ENCODE peak calls at places on chromosome 21, in eight cellular contexts. B, Z, M, U, T, E, W and A are unnamed samples.

GRCh38 chr21:31444061-31444460 is 100.0 kb upstream of the TIAM1 start:
- DNase-seq in B (no peak), Z (no peak), M (peak), U (no peak), T (peak), E (no peak), W (no peak), A (no peak)

GRCh38 chr21:36210779-36211659 is 54.4 kb downstream of the DOP1B start:
- DNase-seq in B (no peak), Z (no peak), M (no peak), U (no peak), T (no peak), E (no peak), W (no peak), A (no peak)

GRCh38 chr21:36554411-36555157 is 74.7 kb upstream of the CLDN14 start:
- DNase-seq in B (no peak), Z (no peak), M (no peak), U (no peak), T (no peak), E (no peak), W (no peak), A (no peak)

GRCh38 chr21:35475768-35476167 is 426.7 kb upstream of the RUNX1 start:
- DNase-seq in B (no peak), Z (no peak), M (peak), U (no peak), T (no peak), E (no peak), W (no peak), A (no peak)

GRCh38 chr21:34156957-34157356 is 83.6 kb downstream of the MRPS6 start:
- DNase-seq in B (no peak), Z (no peak), M (no peak), U (no peak), T (no peak), E (no peak), W (no peak), A (no peak)

GRCh38 chr21:44999972-45000636 is 60.3 kb downstream of the SLX9 start:
- DNase-seq in B (no peak), Z (peak), M (no peak), U (no peak), T (no peak), E (peak), W (no peak), A (peak)

GRCh38 chr21:34546556-34546955 is 34.5 kb upstream of the KCNE1 start:
- DNase-seq in B (no peak), Z (no peak), M (no peak), U (no peak), T (no peak), E (no peak), W (no peak), A (no peak)

GRCh38 chr21:44993321-44994015 is 53.6 kb downstream of the SLX9 start:
- DNase-seq in B (no peak), Z (no peak), M (no peak), U (no peak), T (no peak), E (no peak), W (no peak), A (no peak)

GRCh38 chr21:15841856-15842564 is 112.2 kb downstream of the USP25 start:
- DNase-seq in B (no peak), Z (no peak), M (peak), U (no peak), T (no peak), E (no peak), W (no peak), A (no peak)

GRCh38 chr21:46253610-46254124 is 25.1 kb upstream of the LSS start:
- DNase-seq in B (no peak), Z (no peak), M (peak), U (no peak), T (no peak), E (no peak), W (no peak), A (no peak)

GRCh38 chr21:28177008-28177603 is 815.6 kb downstream of the LTN1 start:
- DNase-seq in B (no peak), Z (no peak), M (peak), U (no peak), T (no peak), E (no peak), W (no peak), A (no peak)

GRCh38 chr21:34526618-34527290 is 14.7 kb upstream of the KCNE1 start:
- DNase-seq in B (peak), Z (peak), M (peak), U (peak), T (peak), E (peak), W (peak), A (peak)

GRCh38 chr21:35410123-35410522 is 361.0 kb upstream of the RUNX1 start:
- DNase-seq in B (no peak), Z (no peak), M (no peak), U (no peak), T (no peak), E (no peak), W (no peak), A (no peak)

GRCh38 chr21:20997633-20998455 is at the start of gene NCAM2:
- DNase-seq in B (peak), Z (peak), M (peak), U (peak), T (peak), E (peak), W (peak), A (peak)

GRCh38 chr21:16644690-16645089 is 868.2 kb upstream of the CXADR start:
- DNase-seq in B (no peak), Z (no peak), M (peak), U (no peak), T (no peak), E (no peak), W (no peak), A (no peak)

GRCh38 chr21:45533731-45534571 is 8.3 kb downstream of the SLC19A1 start:
- DNase-seq in B (no peak), Z (no peak), M (no peak), U (no peak), T (peak), E (no peak), W (peak), A (no peak)

GRCh38 chr21:37912616-37913015 is 3.6 kb downstream of the KCNJ6 start:
- DNase-seq in B (no peak), Z (no peak), M (no peak), U (no peak), T (no peak), E (no peak), W (no peak), A (no peak)

GRCh38 chr21:44510508-44511218 is 29.3 kb downstream of the KRTAP10-1 start:
- DNase-seq in B (no peak), Z (no peak), M (no peak), U (peak), T (peak), E (no peak), W (peak), A (no peak)

GRCh38 chr21:16554522-16554921 is 824.7 kb downstream of the USP25 start:
- DNase-seq in B (no peak), Z (no peak), M (no peak), U (no peak), T (no peak), E (no peak), W (peak), A (no peak)

GRCh38 chr21:37146320-37147225 is 73.5 kb downstream of the TTC3 start:
- DNase-seq in B (no peak), Z (no peak), M (peak), U (no peak), T (no peak), E (no peak), W (no peak), A (no peak)

GRCh38 chr21:34345091-34345871 is 18.5 kb upstream of the KCNE2 start:
- DNase-seq in B (no peak), Z (no peak), M (peak), U (no peak), T (no peak), E (no peak), W (peak), A (peak)

DNA sequence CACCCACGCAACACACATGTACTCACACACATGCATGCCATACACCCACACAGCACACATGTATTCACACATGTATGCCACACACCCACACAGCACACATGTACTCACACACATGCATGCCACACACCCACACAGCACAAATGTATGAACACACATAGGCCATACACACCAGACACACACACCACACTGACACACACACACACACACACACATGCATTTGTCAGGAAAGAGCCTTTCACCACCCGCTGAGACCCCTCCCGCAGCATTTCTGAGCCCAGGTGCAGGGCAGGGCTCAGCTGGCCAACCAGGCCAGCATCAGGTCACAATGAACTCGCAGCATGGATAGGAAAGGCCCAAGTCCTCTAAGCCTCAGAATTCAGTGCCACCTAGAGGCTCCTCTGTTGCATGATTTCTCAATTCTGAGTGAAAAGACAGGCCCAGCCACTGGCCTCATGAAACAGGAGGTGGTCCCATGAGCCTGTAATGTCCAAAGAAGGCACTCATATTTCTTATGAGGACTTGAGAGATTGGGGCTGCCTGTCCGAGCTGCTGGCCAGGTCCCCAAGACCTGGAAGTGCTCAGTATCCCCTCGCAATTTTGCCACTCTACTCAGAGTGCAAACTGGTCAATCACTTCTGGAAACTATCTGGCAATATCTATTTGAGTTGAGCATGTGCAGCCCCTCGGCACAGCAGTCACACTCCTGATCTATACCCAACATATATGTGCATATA is 57.3 kb downstream of the PSMG1 start:
- DNase-seq in B (no peak), Z (no peak), M (peak), U (peak), T (peak), E (peak), W (peak), A (no peak)
- TF ChIP-seq CTCF in B (peak), Z (peak), M (peak), U (peak), T (peak), E (peak), W (no peak), A (peak)

GRCh38 chr21:25487046-25487594 is 120.2 kb downstream of the MRPL39 start:
- DNase-seq in B (no peak), Z (no peak), M (no peak), U (no peak), T (no peak), E (no peak), W (no peak), A (no peak)
- TF ChIP-seq POLR2A in B (no peak), Z (no peak), M (no peak), U (no peak), T (no peak), E (no peak), W (no peak), A (no peak)

GRCh38 chr21:41228006-41228370 is 60.0 kb downstream of the BACE2 start:
- DNase-seq in B (no peak), Z (no peak), M (peak), U (no peak), T (no peak), E (no peak), W (no peak), A (no peak)
- H3K4me3 ChIP-seq in B (no peak), Z (no peak), M (no peak), U (no peak), T (no peak), E (no peak), W (no peak), A (no peak)

DNA sequence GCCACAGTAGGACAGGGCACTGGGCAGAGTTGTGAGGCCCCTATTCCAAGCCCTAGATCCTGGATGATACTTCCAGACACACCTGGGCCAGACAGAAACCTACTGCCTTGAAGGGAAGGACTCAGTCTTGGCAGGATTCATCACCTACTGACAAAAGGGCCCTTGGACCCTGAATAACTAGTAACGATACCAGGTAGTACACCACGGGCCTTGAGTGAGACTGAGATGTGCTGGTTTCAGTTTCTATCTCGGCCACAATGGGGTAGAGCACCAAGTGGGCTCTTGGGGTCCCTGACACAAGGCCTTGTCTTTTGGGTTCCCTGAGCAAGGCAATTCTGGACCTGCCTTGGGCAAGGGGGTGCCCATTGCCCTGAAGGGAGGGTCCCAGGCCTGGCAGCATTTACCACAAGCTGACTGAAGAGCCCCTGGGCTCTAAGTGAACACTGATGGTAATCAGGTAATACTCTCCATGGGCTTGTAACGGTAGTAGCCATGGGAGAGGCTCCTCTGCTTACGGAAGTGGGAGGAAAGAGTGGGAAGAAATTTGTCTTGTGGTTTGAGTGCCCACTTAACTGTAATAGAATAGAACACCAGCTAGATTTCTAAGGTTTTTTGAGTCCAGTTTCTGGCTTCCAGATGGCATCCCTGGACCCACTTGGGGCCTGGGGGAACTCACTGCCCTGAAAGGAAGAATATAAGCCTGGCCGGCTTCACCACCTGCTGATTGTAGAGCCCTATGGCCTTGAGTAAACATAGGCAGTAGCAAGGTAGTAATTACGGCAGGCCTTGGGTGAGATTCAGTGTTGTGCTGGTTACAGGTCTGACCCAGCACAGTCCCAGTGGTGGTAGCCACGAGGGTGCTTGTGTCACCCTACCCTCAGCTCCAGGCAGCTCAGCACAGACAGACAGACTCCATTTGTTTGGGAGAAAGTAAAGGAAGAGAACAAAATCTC is 58.5 kb downstream of the WDR4 start:
- DNase-seq in B (no peak), Z (no peak), M (no peak), U (no peak), T (no peak), E (no peak), W (peak), A (no peak)
- TF ChIP-seq CTCF in B (no peak), Z (no peak), M (no peak), U (no peak), T (no peak), E (no peak), W (no peak), A (no peak)